ENCODE peak calls at places on chromosomes 11 and 22, in four cellular contexts. O is ovary, N is breast epithelium, U is GM23338. C is an unnamed sample.

GRCh38 chr11:100247701-100248100 is 439.4 kb upstream of the ARHGAP42 start:
- DNase-seq in O (no peak), N (no peak), U (no peak), C (no peak)

GRCh38 chr22:19368876-19369275 is 62.7 kb downstream of the HIRA start:
- DNase-seq in O (no peak), N (no peak), U (no peak), C (no peak)

GRCh38 chr22:28674121-28674563 is 5.5 kb downstream of the TTC28 start:
- DNase-seq in O (no peak), N (no peak), U (no peak), C (no peak)

GRCh38 chr11:9660886-9661285 is 3.0 kb upstream of the SWAP70 start:
- DNase-seq in O (no peak), N (no peak), U (no peak), C (no peak)

GRCh38 chr11:44992181-44992582 is 41.5 kb upstream of the TP53I11 start:
- DNase-seq in O (no peak), N (no peak), U (no peak), C (no peak)

GRCh38 chr11:35838071-35838470 is 105.8 kb upstream of the LDLRAD3 start:
- DNase-seq in O (no peak), N (no peak), U (no peak), C (no peak)

GRCh38 chr22:36073476-36073875 is 44.9 kb upstream of the RBFOX2 start:
- DNase-seq in O (no peak), N (no peak), U (no peak), C (no peak)

GRCh38 chr11:123045101-123045500 is 16.8 kb downstream of the HSPA8 start:
- DNase-seq in O (no peak), N (no peak), U (no peak), C (no peak)

GRCh38 chr22:47716890-47717615 is 954.6 kb downstream of the TBC1D22A start:
- DNase-seq in O (no peak), N (no peak), U (no peak), C (no peak)

GRCh38 chr11:33445761-33446161 is 188.6 kb downstream of the HIPK3 start:
- DNase-seq in O (no peak), N (no peak), U (no peak), C (no peak)

GRCh38 chr22:49449811-49450386 is 377.8 kb downstream of the BRD1 start:
- DNase-seq in O (no peak), N (no peak), U (no peak), C (no peak)

GRCh38 chr11:95922536-95923440 is 1.1 kb downstream of the MTMR2 start:
- DNase-seq in O (no peak), N (no peak), U (no peak), C (no peak)

GRCh38 chr22:45552580-45553332 is 50.1 kb downstream of the FBLN1 start:
- DNase-seq in O (peak; percentile 80), N (no peak), U (peak; percentile 73), C (no peak)

GRCh38 chr11:46335858-46336600 is 11.2 kb upstream of the DGKZ start:
- DNase-seq in O (no peak), N (no peak), U (no peak), C (no peak)

GRCh38 chr11:6307879-6308278 is 12.4 kb downstream of the CAVIN3 start:
- DNase-seq in O (no peak), N (no peak), U (peak; percentile 55), C (no peak)

GRCh38 chr11:64148200-64148916 is 17.6 kb downstream of the MACROD1 start:
- DNase-seq in O (peak; percentile 88), N (peak; percentile 66), U (peak; percentile 86), C (peak; percentile 80)

GRCh38 chr11:57277845-57278720 is 41.0 kb upstream of the APLNR start:
- DNase-seq in O (peak; percentile 63), N (peak; percentile 65), U (peak; percentile 92), C (peak; percentile 81)

GRCh38 chr11:47980907-47981621 is 705 bp downstream of the PTPRJ start:
- DNase-seq in O (peak; percentile 46), N (no peak), U (peak; percentile 83), C (peak; percentile 45)

GRCh38 chr11:133718238-133718637 is 127.1 kb downstream of the SPATA19 start:
- DNase-seq in O (no peak), N (no peak), U (no peak), C (no peak)

GRCh38 chr11:17865765-17866428 is 131.3 kb downstream of the KCNC1 start:
- DNase-seq in O (no peak), N (no peak), U (no peak), C (no peak)

GRCh38 chr22:39292561-39293074 is 26.8 kb downstream of the RPL3 start:
- DNase-seq in O (peak; percentile 86), N (peak; percentile 96), U (peak; percentile 47), C (peak; percentile 27)

GRCh38 chr11:128208329-128209220 is 378.8 kb downstream of the ETS1 start:
- DNase-seq in O (peak; percentile 32), N (no peak), U (no peak), C (no peak)

GRCh38 chr11:44566952-44567875 is 1.8 kb downstream of the CD82 start:
- DNase-seq in O (no peak), N (no peak), U (no peak), C (no peak)

GRCh38 chr11:64878223-64878493 is 263 bp downstream of the EHD1 start:
- DNase-seq in O (no peak), N (no peak), U (no peak), C (no peak)

GRCh38 chr11:106224172-106224571 is 146.7 kb downstream of the AASDHPPT start:
- DNase-seq in O (no peak), N (no peak), U (no peak), C (no peak)

GRCh38 chr22:31650391-31650790 is 11.6 kb downstream of the PISD start:
- DNase-seq in O (no peak), N (no peak), U (peak; percentile 23), C (no peak)

GRCh38 chr11:61173456-61173855 is 12.2 kb upstream of the VPS37C start:
- DNase-seq in O (no peak), N (no peak), U (no peak), C (peak; percentile 35)

GRCh38 chr11:133425992-133426391 is 106.3 kb downstream of the OPCML start:
- DNase-seq in O (no peak), N (no peak), U (no peak), C (no peak)

GRCh38 chr11:27497911-27498310 is 8.7 kb downstream of the LIN7C start:
- DNase-seq in O (no peak), N (no peak), U (no peak), C (no peak)

GRCh38 chr22:46732041-46732379 is 6.0 kb downstream of the CERK start:
- DNase-seq in O (no peak), N (no peak), U (no peak), C (no peak)

GRCh38 chr11:44456544-44457270 is 108.8 kb upstream of the CD82 start:
- DNase-seq in O (no peak), N (no peak), U (peak; percentile 60), C (no peak)

GRCh38 chr11:2259897-2260451 is 10.4 kb downstream of the ASCL2 start:
- DNase-seq in O (peak; percentile 10), N (peak; percentile 45), U (no peak), C (no peak)

GRCh38 chr11:114273071-114273470 is 23.1 kb upstream of the NNMT start:
- DNase-seq in O (no peak), N (no peak), U (no peak), C (peak; percentile 67)

GRCh38 chr11:75571625-75572024 is 9.6 kb downstream of the SERPINH1 start:
- DNase-seq in O (no peak), N (no peak), U (no peak), C (no peak)

GRCh38 chr11:119322360-119322739 is 5.4 kb upstream of the MCAM start:
- DNase-seq in O (no peak), N (no peak), U (no peak), C (no peak)
- H3K4me3 ChIP-seq in O (no peak overlapping the region), N (no peak overlapping the region), U (peak overlapping the region; percentile 80), C (no peak overlapping the region)

DNA sequence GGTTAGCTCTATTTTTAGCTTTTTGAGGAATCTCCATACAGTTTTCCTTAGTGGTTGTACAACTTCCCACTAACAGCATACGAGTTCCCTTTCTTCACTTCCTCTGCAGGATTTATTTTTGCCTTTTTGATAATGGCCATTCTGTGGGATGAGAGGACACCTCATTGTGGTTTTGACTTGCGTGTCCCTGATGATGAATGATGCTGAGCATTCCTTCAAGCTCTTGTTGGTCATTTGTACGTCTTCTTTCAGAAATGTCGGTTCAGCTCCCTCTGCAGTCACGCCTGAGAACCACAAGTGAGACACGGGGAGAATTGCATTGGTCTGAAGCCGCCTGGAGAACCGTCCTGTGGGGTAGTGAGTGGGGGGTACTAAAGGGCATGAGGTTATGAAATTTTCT is 2.0 kb upstream of the KRTAP5-10 start:
- DNase-seq in O (no peak), N (no peak), U (peak; percentile 72), C (peak; percentile 59)
- H3K27ac ChIP-seq in O (no peak overlapping the region), N (no peak overlapping the region), U (no peak overlapping the region), C (no peak overlapping the region)

GRCh38 chr22:23859201-23859600 is 1.5 kb downstream of the SLC2A11 start:
- DNase-seq in O (no peak), N (no peak), U (no peak), C (no peak)
- H3K4me3 ChIP-seq in O (no peak overlapping the region), N (no peak overlapping the region), U (peak overlapping the region; percentile 75), C (no peak overlapping the region)

DNA sequence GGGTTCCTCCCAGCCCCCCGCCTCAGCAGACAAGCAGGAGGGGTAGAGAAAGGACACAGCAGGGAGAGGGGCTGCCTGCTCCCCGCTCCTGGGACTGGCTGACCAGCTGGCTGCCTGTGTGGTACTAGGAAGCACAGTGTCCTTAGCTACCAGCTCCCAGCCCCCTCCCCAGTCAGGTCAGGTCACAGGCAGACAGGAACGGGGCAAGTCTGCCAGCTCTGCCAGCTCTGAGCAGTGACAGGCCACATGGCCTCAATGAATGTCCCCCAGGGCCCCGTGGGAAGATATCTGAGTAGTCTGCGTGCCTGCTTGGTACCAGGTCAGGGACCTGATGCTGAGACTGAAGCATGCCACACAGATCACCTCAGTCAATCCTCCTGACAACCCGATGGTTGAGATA is 13.6 kb upstream of the MFNG start:
- DNase-seq in O (no peak), N (no peak), U (no peak), C (no peak)
- H3K27ac ChIP-seq in O (no peak overlapping the region), N (no peak overlapping the region), U (no peak overlapping the region), C (peak overlapping the region; percentile 58)

GRCh38 chr22:41382098-41382578 is 396 bp downstream of the TEF start:
- DNase-seq in O (peak; percentile 90), N (peak; percentile 72), U (peak; percentile 73), C (peak; percentile 65)

GRCh38 chr22:41382610-41383009 is 868 bp downstream of the TEF start:
- DNase-seq in O (no peak), N (no peak), U (no peak), C (no peak)

GRCh38 chr22:41380993-41381328 is 781 bp upstream of the TEF start:
- DNase-seq in O (no peak), N (no peak), U (no peak), C (no peak)

GRCh38 chr22:41381329-41382097 is at the start of gene TEF:
- DNase-seq in O (peak; percentile 99), N (peak; percentile 99), U (peak; percentile 99), C (peak; percentile 99)

GRCh38 chr22:41383085-41383484 is 1.3 kb downstream of the TEF start:
- DNase-seq in O (no peak), N (no peak), U (no peak), C (no peak)
- H3K4me3 ChIP-seq in O (peak overlapping the region; percentile 94), N (peak overlapping the region; percentile 74), U (peak overlapping the region; percentile 85), C (peak overlapping the region; percentile 57)

C was measured in WERI-Rb-1.